ENCODE peak calls at places on chromosomes 3 and 15, in nine cellular contexts. Z is WTC11, D is IMR-90, Q is brain microvascular endothelial cell, U is A549, S is chondrocyte, F is tibial artery, E is heart left ventricle, A is fibroblast of mammary gland. I is an unnamed sample.
A peak's percentile ranks its signal among the peaks of the same experiment; 100 is the strongest.

GRCh38 chr15:86164222-86164898 is 84.7 kb downstream of the AGBL1 start:
- DNase-seq in F (peak; percentile 70), D (no peak), S (no peak), Z (no peak), E (peak; percentile 33), A (peak; percentile 0), U (no peak), Q (no peak), I (no peak)

GRCh38 chr3:13073042-13073906 is at the start of gene IQSEC1:
- DNase-seq in D (peak; percentile 7), F (peak; percentile 54), E (peak; percentile 58), S (no peak), Z (peak; percentile 80), A (peak; percentile 8), U (no peak), Q (no peak), I (no peak)

GRCh38 chr3:55191911-55192787 is 264.3 kb upstream of the LRTM1 start:
- DNase-seq in E (no peak), F (no peak), D (peak; percentile 98), Z (no peak), U (peak; percentile 16), A (peak; percentile 99), S (no peak), Q (peak; percentile 95), I (no peak)

GRCh38 chr3:58564456-58565160 is 12.6 kb downstream of the FAM107A start:
- DNase-seq in E (no peak), S (peak; percentile 24), F (no peak), Q (peak; percentile 80), A (peak; percentile 54), D (peak; percentile 77), Z (no peak), U (peak; percentile 17), I (no peak)

GRCh38 chr3:4906107-4906621 is 73.1 kb upstream of the BHLHE40 start:
- DNase-seq in S (no peak), U (peak; percentile 36), Q (peak; percentile 86), F (no peak), D (peak; percentile 36), Z (no peak), E (no peak), A (peak; percentile 46), I (no peak)

GRCh38 chr3:73569246-73569760 is 55.4 kb downstream of the PDZRN3 start:
- DNase-seq in A (no peak), S (no peak), U (no peak), Z (no peak), Q (no peak), F (no peak), D (no peak), E (no peak), I (no peak)

GRCh38 chr3:134972836-134973455 is 177.9 kb downstream of the EPHB1 start:
- DNase-seq in E (no peak), Z (no peak), F (no peak), U (no peak), Q (no peak), S (no peak), A (no peak), D (no peak), I (no peak)

GRCh38 chr3:151282921-151283320 is 4.6 kb upstream of the P2RY14 start:
- DNase-seq in E (no peak), F (no peak), S (no peak), A (peak; percentile 74), D (peak; percentile 83), Q (peak; percentile 51), U (peak; percentile 63), Z (no peak), I (no peak)

GRCh38 chr3:146493221-146493620 is 23.9 kb upstream of the PLSCR2 start:
- DNase-seq in S (no peak), E (no peak), Q (no peak), F (no peak), D (peak; percentile 65), A (peak; percentile 76), U (no peak), Z (no peak), I (no peak)

GRCh38 chr3:23435904-23436303 is 232.8 kb downstream of the UBE2E2 start:
- DNase-seq in Z (peak; percentile 42), E (no peak), F (no peak), A (no peak), Q (no peak), D (no peak), S (no peak), U (no peak), I (no peak)

GRCh38 chr15:69414702-69415161 is 583 bp downstream of the KIF23 start:
- DNase-seq in F (peak; percentile 40), U (peak; percentile 83), E (no peak), A (peak; percentile 79), Q (peak; percentile 92), Z (peak; percentile 52), D (peak; percentile 89), S (no peak), I (no peak)

GRCh38 chr3:129592362-129593150 is 13.9 kb downstream of the PLXND1 start:
- DNase-seq in F (peak; percentile 82), U (no peak), D (no peak), Z (peak; percentile 69), A (peak; percentile 58), E (peak; percentile 88), Q (no peak), S (no peak), I (no peak)
- TF ChIP-seq CTCF in F (no peak), U (no peak), D (no peak), Z (no peak), A (no peak), E (no peak), Q (no peak), S (no peak), I (no peak)

GRCh38 chr3:106013971-106014370 is 145.2 kb upstream of the CBLB start:
- DNase-seq in E (no peak), D (peak; percentile 99), S (no peak), F (no peak), U (peak; percentile 35), Q (peak; percentile 89), Z (no peak), A (peak; percentile 99), I (no peak)

GRCh38 chr3:106022913-106023312 is 154.1 kb upstream of the CBLB start:
- DNase-seq in F (no peak), A (no peak), Z (no peak), S (no peak), D (peak; percentile 15), Q (no peak), E (no peak), U (no peak), I (no peak)

GRCh38 chr3:106014518-106014917 is 145.7 kb upstream of the CBLB start:
- DNase-seq in U (no peak), F (no peak), E (no peak), A (no peak), Q (no peak), D (no peak), S (no peak), Z (no peak), I (no peak)

GRCh38 chr3:106018929-106019328 is 150.1 kb upstream of the CBLB start:
- DNase-seq in Q (no peak), F (no peak), S (no peak), E (no peak), A (no peak), Z (no peak), D (no peak), U (no peak), I (no peak)

DNA sequence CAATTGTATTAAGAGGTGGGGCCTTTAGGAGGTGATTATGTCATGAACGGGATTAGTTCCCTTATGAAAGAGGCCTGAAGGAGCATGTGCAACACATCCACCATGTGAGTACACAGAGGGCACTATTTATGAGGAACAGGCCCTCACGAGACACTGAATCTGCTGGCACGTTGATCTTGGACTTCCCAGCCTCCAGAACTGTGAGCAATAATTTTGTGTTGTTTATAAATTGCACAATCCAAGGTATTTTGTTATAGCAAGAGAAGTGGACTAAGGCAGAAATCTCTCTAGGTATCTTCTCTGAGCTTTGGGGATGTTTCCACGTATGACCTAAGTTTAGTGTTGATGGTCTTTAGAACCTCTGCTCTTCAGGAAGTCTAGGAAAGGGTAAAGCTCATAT is 149.3 kb upstream of the CBLB start:
- DNase-seq in E (no peak), Z (no peak), U (no peak), S (no peak), Q (no peak), F (no peak), A (peak; percentile 45), D (no peak), I (no peak)
- TF ChIP-seq CTCF in E (no peak), Z (no peak), U (no peak), S (no peak), Q (no peak), F (no peak), A (no peak), D (no peak), I (no peak)

GRCh38 chr3:119870512-119870911 is 88.6 kb downstream of the NR1I2 start:
- DNase-seq in D (no peak), E (no peak), Q (no peak), Z (no peak), U (no peak), F (no peak), A (no peak), S (no peak), I (no peak)

GRCh38 chr3:119872773-119873172 is 90.9 kb downstream of the NR1I2 start:
- DNase-seq in F (no peak), Q (no peak), E (no peak), D (no peak), Z (no peak), S (no peak), A (no peak), U (no peak), I (no peak)

DNA sequence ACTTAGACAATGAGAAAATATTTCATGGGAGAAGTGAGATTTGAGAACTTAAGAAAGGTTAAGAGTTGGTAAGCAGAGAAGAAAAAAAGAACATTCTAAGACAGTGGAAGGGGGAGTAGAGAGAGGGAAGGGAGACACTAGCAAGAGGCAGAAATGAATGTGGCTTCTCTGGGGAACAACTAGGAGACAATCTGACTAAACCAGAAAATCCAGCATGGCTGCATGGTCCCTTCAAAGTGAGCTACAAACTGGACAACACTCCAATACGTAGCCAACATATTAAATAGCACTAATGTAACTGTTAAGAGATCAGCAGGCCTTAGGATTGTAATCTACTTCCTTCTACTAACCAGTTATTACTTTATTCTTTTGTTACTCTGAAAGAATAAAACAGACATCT is 89.7 kb downstream of the NR1I2 start:
- DNase-seq in S (no peak), D (no peak), U (no peak), Q (no peak), A (no peak), F (no peak), E (no peak), Z (no peak), I (no peak)
- TF ChIP-seq CTCF in S (no peak), D (no peak), U (no peak), Q (no peak), A (no peak), F (no peak), E (no peak), Z (no peak), I (no peak)

GRCh38 chr15:54289590-54290136 is 311.4 kb downstream of the UNC13C start:
- DNase-seq in A (no peak), E (no peak), F (no peak), D (no peak), Z (no peak), U (no peak), Q (no peak), S (no peak), I (no peak)

GRCh38 chr15:54282228-54282836 is 304.1 kb downstream of the UNC13C start:
- DNase-seq in E (no peak), Q (no peak), D (no peak), F (no peak), S (no peak), Z (peak; percentile 9), U (no peak), A (no peak), I (no peak)

DNA sequence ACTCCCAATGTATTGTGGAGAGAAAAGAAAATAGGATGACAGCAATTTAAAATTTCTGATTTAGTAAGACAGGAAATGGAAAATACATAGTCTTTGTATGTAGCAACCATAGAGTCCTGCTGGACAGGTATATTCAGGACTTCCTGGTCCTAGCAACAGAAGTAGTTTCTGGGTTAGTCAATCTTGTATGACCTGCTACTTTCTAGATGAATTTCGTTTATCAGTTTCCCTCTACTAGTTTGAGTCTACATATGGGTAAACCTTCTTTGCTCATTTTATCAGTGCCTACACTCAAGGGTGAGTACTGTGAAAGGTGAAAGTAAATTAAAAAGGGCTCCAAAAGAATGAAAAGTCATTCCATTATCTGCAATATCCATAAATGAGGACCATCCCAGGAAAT is 309.8 kb downstream of the UNC13C start:
- DNase-seq in D (no peak), Z (no peak), Q (no peak), A (no peak), U (no peak), E (no peak), S (no peak), F (no peak), I (no peak)
- TF ChIP-seq CTCF in D (no peak), Z (no peak), Q (no peak), A (no peak), U (no peak), E (no peak), S (no peak), F (no peak), I (no peak)

I was measured in omental fat pad.